ENCODE peak calls at places on chromosomes 11 and 22, in four cellular contexts. One of them, this sample, is unnamed.

GRCh38 chr11:129856036-129856435 is 39.3 kb downstream of the NFRKB start:
- DNase-seq in NCI-H1105: no peak
- DNase-seq in progenitor cell of endocrine pancreas: no peak
- DNase-seq in tibial artery: no peak
- DNase-seq in this sample: no peak

GRCh38 chr11:35373284-35373933 is 45.9 kb downstream of the SLC1A2 start:
- DNase-seq in tibial artery: no peak
- DNase-seq in progenitor cell of endocrine pancreas: no peak
- DNase-seq in NCI-H1105: no peak
- DNase-seq in this sample: no peak

GRCh38 chr11:112292785-112293407 is 32.2 kb upstream of the PLET1 start:
- DNase-seq in progenitor cell of endocrine pancreas: no peak
- DNase-seq in tibial artery: peak
- DNase-seq in NCI-H1105: no peak
- DNase-seq in this sample: no peak

GRCh38 chr11:31720666-31721199 is 90.4 kb downstream of the PAX6 start:
- DNase-seq in NCI-H1105: no peak
- DNase-seq in tibial artery: no peak
- DNase-seq in progenitor cell of endocrine pancreas: no peak
- DNase-seq in this sample: no peak

GRCh38 chr11:92390783-92391182 is 166.2 kb downstream of the FAT3 start:
- DNase-seq in progenitor cell of endocrine pancreas: no peak
- DNase-seq in NCI-H1105: no peak
- DNase-seq in tibial artery: no peak
- DNase-seq in this sample: no peak

GRCh38 chr11:70424765-70425164 is 26.4 kb downstream of the CTTN start:
- DNase-seq in progenitor cell of endocrine pancreas: no peak
- DNase-seq in NCI-H1105: no peak
- DNase-seq in tibial artery: no peak
- DNase-seq in this sample: no peak

GRCh38 chr22:28907311-28908008 is 24.1 kb downstream of the ZNRF3 start:
- DNase-seq in NCI-H1105: no peak
- DNase-seq in tibial artery: no peak
- DNase-seq in progenitor cell of endocrine pancreas: no peak
- DNase-seq in this sample: no peak

GRCh38 chr11:117710211-117710610 is 86.8 kb downstream of the DSCAML1 start:
- DNase-seq in tibial artery: no peak
- DNase-seq in NCI-H1105: no peak
- DNase-seq in progenitor cell of endocrine pancreas: no peak
- DNase-seq in this sample: no peak

GRCh38 chr11:34644669-34645406 is 23.9 kb downstream of the EHF start:
- DNase-seq in NCI-H1105: no peak
- DNase-seq in progenitor cell of endocrine pancreas: no peak
- DNase-seq in tibial artery: no peak
- DNase-seq in this sample: no peak

GRCh38 chr11:2137202-2138071 is 1.8 kb downstream of the IGF2 start:
- DNase-seq in progenitor cell of endocrine pancreas: no peak
- DNase-seq in NCI-H1105: peak
- DNase-seq in tibial artery: no peak
- DNase-seq in this sample: no peak

GRCh38 chr22:26894766-26895485 is 237.5 kb downstream of the MIAT start:
- DNase-seq in tibial artery: no peak
- DNase-seq in NCI-H1105: no peak
- DNase-seq in progenitor cell of endocrine pancreas: no peak
- DNase-seq in this sample: peak

GRCh38 chr11:46916669-46917108 is 1.7 kb downstream of the LRP4 start:
- DNase-seq in tibial artery: no peak
- DNase-seq in progenitor cell of endocrine pancreas: peak
- DNase-seq in NCI-H1105: peak
- DNase-seq in this sample: no peak

GRCh38 chr11:104154296-104154695 is 9.7 kb downstream of the PDGFD start:
- DNase-seq in progenitor cell of endocrine pancreas: no peak
- DNase-seq in NCI-H1105: no peak
- DNase-seq in tibial artery: no peak
- DNase-seq in this sample: no peak

GRCh38 chr11:14082338-14082737 is 119.8 kb downstream of the SPON1 start:
- DNase-seq in progenitor cell of endocrine pancreas: no peak
- DNase-seq in NCI-H1105: no peak
- DNase-seq in tibial artery: no peak
- DNase-seq in this sample: no peak

GRCh38 chr22:22867996-22868715 is 19.5 kb upstream of the IGLL5 start:
- DNase-seq in NCI-H1105: no peak
- DNase-seq in tibial artery: no peak
- DNase-seq in progenitor cell of endocrine pancreas: no peak
- DNase-seq in this sample: no peak

GRCh38 chr11:118098996-118099837 is 12.5 kb upstream of the SMIM35 start:
- DNase-seq in tibial artery: peak
- DNase-seq in NCI-H1105: peak
- DNase-seq in progenitor cell of endocrine pancreas: no peak
- DNase-seq in this sample: no peak

GRCh38 chr11:119149371-119150275 is 771 bp downstream of the ABCG4 start:
- DNase-seq in progenitor cell of endocrine pancreas: no peak
- DNase-seq in tibial artery: no peak
- DNase-seq in NCI-H1105: peak
- DNase-seq in this sample: no peak

GRCh38 chr11:67059671-67060070 is 3.0 kb downstream of the RHOD start:
- DNase-seq in progenitor cell of endocrine pancreas: no peak
- DNase-seq in NCI-H1105: no peak
- DNase-seq in tibial artery: no peak
- DNase-seq in this sample: no peak

GRCh38 chr11:129620705-129621104 is 194.9 kb upstream of the TMEM45B start:
- DNase-seq in tibial artery: no peak
- DNase-seq in NCI-H1105: peak
- DNase-seq in progenitor cell of endocrine pancreas: no peak
- DNase-seq in this sample: peak

GRCh38 chr11:117743121-117743815 is 53.7 kb downstream of the DSCAML1 start:
- DNase-seq in progenitor cell of endocrine pancreas: no peak
- DNase-seq in NCI-H1105: peak
- DNase-seq in tibial artery: no peak
- DNase-seq in this sample: peak

GRCh38 chr11:111454561-111455192 is 57.5 kb downstream of the BTG4 start:
- DNase-seq in tibial artery: no peak
- DNase-seq in progenitor cell of endocrine pancreas: peak
- DNase-seq in NCI-H1105: peak
- DNase-seq in this sample: no peak

GRCh38 chr22:47190957-47191323 is 428.5 kb downstream of the TBC1D22A start:
- DNase-seq in NCI-H1105: no peak
- DNase-seq in progenitor cell of endocrine pancreas: no peak
- DNase-seq in tibial artery: no peak
- DNase-seq in this sample: no peak

GRCh38 chr22:25754527-25755202 is 12.7 kb downstream of the MYO18B start:
- DNase-seq in tibial artery: peak
- DNase-seq in NCI-H1105: no peak
- DNase-seq in progenitor cell of endocrine pancreas: no peak
- DNase-seq in this sample: no peak

GRCh38 chr11:124837491-124837856 is 27.8 kb upstream of the ROBO3 start:
- DNase-seq in tibial artery: no peak
- DNase-seq in progenitor cell of endocrine pancreas: no peak
- DNase-seq in NCI-H1105: peak
- DNase-seq in this sample: no peak